ENCODE peak calls at places on chromosomes 4 and X, in five cellular contexts. R, C, A, G and H are unnamed samples. For H3K9me3, the result is how much of the 10 kb centered on the place peaks cover.

GRCh38 chr4:184924516-184924915 is 93.8 kb upstream of the HELT start:
- DNase-seq in R (no peak), C (no peak), G (no peak), A (no peak), H (no peak)

GRCh38 chrX:149825424-149825823 is 43.7 kb downstream of the MAGEA9 start:
- DNase-seq in R (no peak), A (no peak), C (peak), G (peak), H (peak)

GRCh38 chrX:142233400-142233799 is 28.3 kb upstream of the MAGEC2 start:
- DNase-seq in R (no peak), A (no peak), C (no peak), G (no peak), H (no peak)

GRCh38 chr4:15238720-15239119 is 189.1 kb upstream of the C1QTNF7 start:
- DNase-seq in R (peak), C (peak), G (peak), A (peak), H (no peak)

GRCh38 chr4:113147498-113148231 is 98.2 kb downstream of the ANK2 start:
- DNase-seq in G (no peak), A (no peak), C (no peak), R (no peak), H (no peak)

GRCh38 chr4:184309241-184310170 is 91.8 kb upstream of the ENPP6 start:
- DNase-seq in A (no peak), R (no peak), G (no peak), C (no peak), H (no peak)

GRCh38 chr4:153345011-153345981 is 808 bp downstream of the MND1 start:
- DNase-seq in C (peak), A (peak), G (peak), R (peak), H (peak)

GRCh38 chr4:150789864-150790263 is 207.9 kb downstream of the MAB21L2 start:
- DNase-seq in G (no peak), C (no peak), A (no peak), R (no peak), H (no peak)

GRCh38 chrX:108072746-108073145 is 18.6 kb downstream of the PSMD10 start:
- DNase-seq in G (no peak), A (no peak), R (no peak), C (no peak), H (no peak)

GRCh38 chr4:174256277-174256713 is 27.2 kb downstream of the FBXO8 start:
- DNase-seq in A (no peak), G (peak), C (no peak), R (no peak), H (no peak)

GRCh38 chr4:65791807-65792308 is 121.6 kb upstream of the EPHA5 start:
- DNase-seq in A (no peak), C (no peak), R (no peak), G (peak), H (no peak)

GRCh38 chr4:8303485-8304281 is 34.1 kb downstream of the HTRA3 start:
- DNase-seq in R (peak), G (peak), C (no peak), A (no peak), H (no peak)

GRCh38 chrX:100647095-100647494 is 3.1 kb downstream of the SRPX2 start:
- DNase-seq in A (no peak), G (peak), R (no peak), C (no peak), H (no peak)

GRCh38 chr4:76947369-76947768 is 2.2 kb upstream of the SEPTIN11 start:
- DNase-seq in G (peak), A (no peak), C (no peak), R (no peak), H (no peak)

GRCh38 chr4:39367166-39367565 is 1.0 kb upstream of the RFC1 start:
- DNase-seq in A (no peak), C (no peak), G (no peak), R (no peak), H (no peak)

GRCh38 chr4:24169956-24170355 is 280.1 kb upstream of the PPARGC1A start:
- DNase-seq in G (no peak), R (no peak), A (no peak), C (no peak), H (no peak)

GRCh38 chr4:6687947-6688878 is 5.5 kb upstream of the S100P start:
- DNase-seq in G (no peak), C (no peak), A (no peak), R (no peak), H (no peak)

GRCh38 chr4:147589586-147589985 is 27.6 kb upstream of the TMEM184C start:
- DNase-seq in R (no peak), G (no peak), C (no peak), A (peak), H (no peak)

GRCh38 chr4:123352240-123352945 is 44.2 kb upstream of the SPRY1 start:
- DNase-seq in C (no peak), G (peak), A (no peak), R (no peak), H (no peak)

GRCh38 chr4:164526916-164527315 is 227.0 kb upstream of the SMIM31 start:
- DNase-seq in A (no peak), G (no peak), R (no peak), C (no peak), H (no peak)

GRCh38 chr4:24747234-24747975 is 48.0 kb upstream of the SOD3 start:
- DNase-seq in G (no peak), A (no peak), C (no peak), R (no peak), H (no peak)

GRCh38 chr4:60913026-60913425 is 287.1 kb upstream of the ADGRL3 start:
- DNase-seq in C (no peak), G (no peak), A (no peak), R (no peak), H (no peak)

GRCh38 chr4:38860788-38861424 is 4.3 kb upstream of the TLR6 start:
- DNase-seq in R (peak), C (peak), A (no peak), G (peak), H (no peak)

GRCh38 chrX:39857780-39858179 is 240.0 kb downstream of the BCOR start:
- DNase-seq in G (no peak), R (no peak), C (no peak), A (no peak), H (no peak)

GRCh38 chr4:4866124-4866832 is 6.8 kb downstream of the MSX1 start:
- DNase-seq in C (no peak), G (peak), A (no peak), R (no peak), H (no peak)

GRCh38 chrX:149284616-149285015 is 220.5 kb downstream of the IDS start:
- DNase-seq in G (no peak), R (no peak), C (no peak), A (no peak), H (no peak)

DNA sequence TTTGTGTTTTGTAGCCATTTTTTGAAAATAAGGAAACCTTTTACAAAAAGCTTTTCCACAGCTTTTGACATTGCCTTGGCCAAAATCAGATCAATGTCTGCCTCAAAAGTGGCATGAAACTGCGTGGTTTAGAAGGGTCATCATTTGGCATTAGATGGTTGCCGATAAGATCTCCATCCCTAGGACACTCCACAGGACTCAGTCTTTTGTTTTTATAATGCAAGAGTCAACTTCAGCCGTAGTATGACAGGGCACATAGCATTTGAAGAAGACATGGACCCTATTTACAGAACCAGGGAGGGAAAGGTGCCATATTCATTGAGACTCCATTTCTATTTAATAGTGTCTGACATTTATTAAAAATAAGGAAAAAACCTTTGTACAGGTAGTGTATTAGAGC is 1.3 kb downstream of the RTL8A start:
- DNase-seq in C (no peak), A (no peak), R (no peak), G (no peak), H (no peak)
- H3K27ac ChIP-seq in C (no peak), A (no peak), R (peak), G (no peak), H (no peak)

GRCh38 chr4:99013884-99014523 is 18.5 kb downstream of the METAP1 start:
- DNase-seq in R (no peak), C (no peak), G (no peak), A (no peak), H (no peak)
- H3K9me3 ChIP-seq in R (under half), C (under half), G (under half), A (under half), H (under half)

DNA sequence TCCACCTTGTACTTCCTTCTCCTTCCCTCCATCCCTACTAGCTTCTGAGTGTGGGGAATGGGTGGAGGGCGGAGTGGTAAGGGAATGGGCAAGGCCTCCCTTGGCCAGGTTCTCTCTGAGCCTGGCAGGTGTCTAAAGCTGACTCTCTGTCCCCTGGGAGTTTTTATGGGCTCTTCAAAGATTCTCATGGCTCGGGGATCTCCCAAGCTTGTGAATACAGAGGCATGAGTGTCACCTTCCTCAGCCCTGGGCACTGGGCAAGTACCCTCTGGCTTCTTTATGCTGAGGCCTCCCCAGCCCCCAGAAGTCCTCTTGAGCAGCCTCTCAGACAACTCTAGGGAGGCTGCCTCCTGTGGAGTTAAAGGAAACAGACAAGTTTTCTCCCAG is 32.5 kb upstream of the DDX3X start:
- DNase-seq in R (no peak), C (no peak), A (no peak), G (no peak), H (no peak)
- H3K27ac ChIP-seq in R (peak), C (no peak), A (no peak), G (no peak), H (no peak)

GRCh38 chr4:1251773-1252066 is 2.8 kb upstream of the CTBP1 start:
- DNase-seq in R (no peak), G (no peak), A (no peak), C (no peak), H (no peak)

GRCh38 chr4:1253831-1254230 is 4.9 kb upstream of the CTBP1 start:
- DNase-seq in A (no peak), R (no peak), C (peak), G (no peak), H (no peak)

GRCh38 chr4:1255151-1255550 is 6.2 kb upstream of the CTBP1 start:
- DNase-seq in A (no peak), G (no peak), R (no peak), C (no peak), H (no peak)

GRCh38 chr4:1250921-1251772 is 2.2 kb upstream of the CTBP1 start:
- DNase-seq in G (no peak), R (no peak), A (peak), C (no peak), H (no peak)

GRCh38 chr4:1252928-1253492 is 4.1 kb upstream of the CTBP1 start:
- DNase-seq in G (no peak), A (no peak), R (no peak), C (no peak), H (no peak)
- H3K9me3 ChIP-seq in G (under half), A (under half), R (half or more), C (under half), H (under half)

GRCh38 chr4:169305651-169306050 is 34.9 kb upstream of the SH3RF1 start:
- DNase-seq in A (no peak), R (no peak), C (no peak), G (no peak), H (no peak)
- H3K27ac ChIP-seq in A (no peak), R (no peak), C (no peak), G (no peak), H (no peak)